ENCODE peak calls at places on chromosomes 11 and 22, in four cellular contexts. O, Z, H and G are unnamed samples.

GRCh38 chr11:96200243-96200642 is 142.8 kb downstream of the MAML2 start:
- DNase-seq in O (no peak), Z (no peak), H (no peak), G (no peak)

GRCh38 chr11:119684361-119685072 is 44.5 kb downstream of the NECTIN1 start:
- DNase-seq in O (no peak), Z (peak; percentile 69), H (peak; percentile 46), G (peak; percentile 16)

GRCh38 chr11:70153133-70153727 is 49.9 kb upstream of the FADD start:
- DNase-seq in O (no peak), Z (no peak), H (no peak), G (no peak)

GRCh38 chr11:106621479-106621878 is 396.8 kb downstream of the GUCY1A2 start:
- DNase-seq in O (no peak), Z (no peak), H (no peak), G (no peak)

GRCh38 chr11:113876798-113877672 is 1.7 kb upstream of the USP28 start:
- DNase-seq in O (no peak), Z (no peak), H (no peak), G (peak; percentile 19)

GRCh38 chr11:22130462-22131053 is 62.3 kb upstream of the ANO5 start:
- DNase-seq in O (no peak), Z (peak; percentile 23), H (no peak), G (no peak)

GRCh38 chr22:24059121-24059520 is 48.0 kb downstream of the CABIN1 start:
- DNase-seq in O (no peak), Z (no peak), H (no peak), G (no peak)

GRCh38 chr22:32820131-32820882 is 18.8 kb downstream of the TIMP3 start:
- DNase-seq in O (no peak), Z (no peak), H (no peak), G (no peak)

GRCh38 chr11:31445621-31446020 is 63.8 kb downstream of the IMMP1L start:
- DNase-seq in O (no peak), Z (no peak), H (no peak), G (no peak)

GRCh38 chr11:19978668-19979518 is 181.4 kb downstream of the DBX1 start:
- DNase-seq in O (peak; percentile 65), Z (no peak), H (peak; percentile 88), G (no peak)

GRCh38 chr11:35126000-35126878 is 12.7 kb upstream of the CD44 start:
- DNase-seq in O (no peak), Z (no peak), H (no peak), G (no peak)

DNA sequence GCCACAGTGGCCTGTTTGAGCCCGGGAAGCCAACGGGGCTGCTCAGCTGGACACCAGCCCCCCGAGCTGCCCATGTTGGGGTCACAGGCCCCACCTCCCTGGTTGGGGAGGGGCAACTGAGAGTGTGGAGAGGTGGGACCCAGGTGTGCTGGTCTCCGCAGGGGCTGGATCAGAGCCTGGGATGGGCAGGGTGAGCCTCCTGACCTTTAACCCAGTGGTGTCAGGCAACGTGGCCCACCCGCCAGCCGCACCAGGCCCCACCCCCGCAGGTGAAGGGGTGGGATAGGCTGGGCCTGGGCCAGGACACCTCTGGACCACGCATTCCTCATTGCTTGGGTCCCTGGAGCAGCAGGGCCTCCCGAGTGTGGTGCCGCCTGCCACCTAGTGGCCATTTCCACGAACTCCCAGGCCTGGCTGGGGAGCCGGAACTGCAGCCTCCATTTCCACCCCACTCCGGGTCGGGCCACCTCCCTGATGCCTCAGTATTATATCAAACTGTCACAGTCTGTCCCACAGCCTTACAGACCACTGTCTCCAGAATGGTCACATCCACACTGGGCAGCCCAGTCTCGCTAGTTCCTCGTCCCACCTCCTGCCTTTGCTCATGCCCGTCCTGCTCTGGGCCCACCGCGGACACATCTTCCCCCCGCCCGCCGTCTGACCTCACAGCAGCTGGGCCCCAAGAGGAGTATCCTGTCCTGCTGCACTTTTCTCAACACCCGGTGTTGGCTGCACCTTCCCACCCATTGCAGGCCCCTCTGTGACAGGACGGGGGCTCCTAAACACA is 13.3 kb upstream of the PPP6R3 start:
- DNase-seq in O (peak; percentile 35), Z (peak; percentile 92), H (peak; percentile 59), G (peak; percentile 82)
- TF ChIP-seq ELF1 in O (no peak), Z (no peak), H (no peak), G (no peak)

GRCh38 chr22:49450521-49450920 is 377.2 kb downstream of the BRD1 start:
- DNase-seq in O (no peak), Z (no peak), H (no peak), G (peak; percentile 13)

GRCh38 chr22:49448546-49448945 is 379.1 kb downstream of the BRD1 start:
- DNase-seq in O (no peak), Z (no peak), H (no peak), G (no peak)

GRCh38 chr22:49449377-49449776 is 378.3 kb downstream of the BRD1 start:
- DNase-seq in O (no peak), Z (no peak), H (no peak), G (no peak)

GRCh38 chr22:49451070-49451840 is 376.4 kb downstream of the BRD1 start:
- DNase-seq in O (no peak), Z (no peak), H (no peak), G (no peak)

DNA sequence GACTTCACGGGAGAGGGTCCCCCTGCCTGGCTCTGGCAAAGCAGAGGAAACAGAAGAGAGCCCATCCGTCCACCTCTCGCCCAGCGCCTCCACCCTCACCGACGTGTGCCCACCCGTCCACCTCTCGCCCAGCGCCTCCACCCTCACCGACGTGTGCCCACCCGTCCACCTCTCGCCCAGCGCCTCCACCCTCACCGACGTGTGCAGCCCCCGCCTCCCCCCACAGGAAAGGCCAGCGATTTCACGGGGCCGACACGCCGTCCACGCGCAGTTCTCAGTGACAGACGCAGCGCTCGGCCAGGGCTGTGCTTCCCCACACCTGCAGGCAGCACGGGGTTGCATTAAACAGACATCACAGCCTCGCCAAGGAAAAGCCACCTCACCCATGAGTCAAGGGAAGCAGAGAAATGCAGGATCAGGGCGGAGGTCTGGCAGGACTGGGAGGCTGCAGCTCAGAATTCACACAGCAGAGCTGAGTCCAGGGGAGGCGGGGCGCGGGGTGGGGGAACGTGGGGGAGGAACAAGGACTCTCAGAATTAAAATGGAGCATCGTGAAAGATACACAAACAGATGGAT is 377.8 kb downstream of the BRD1 start:
- DNase-seq in O (no peak), Z (no peak), H (no peak), G (no peak)
- TF ChIP-seq ELF1 in O (no peak), Z (no peak), H (no peak), G (no peak)

GRCh38 chr22:30880181-30880601 is 88.4 kb downstream of the MORC2 start:
- DNase-seq in O (no peak), Z (no peak), H (no peak), G (no peak)
- TF ChIP-seq ELF1 in O (no peak), Z (no peak), H (no peak), G (no peak)

GRCh38 chr11:66264893-66265292 is 3.5 kb upstream of the RAB1B start:
- DNase-seq in O (no peak), Z (peak; percentile 59), H (no peak), G (peak; percentile 51)
- TF ChIP-seq ELF1 in O (no peak), Z (no peak), H (no peak), G (no peak)

GRCh38 chr11:125569913-125570621 is 790 bp downstream of the EI24 start:
- DNase-seq in O (no peak), Z (peak; percentile 10), H (no peak), G (no peak)
- TF ChIP-seq ELF1 in O (no peak), Z (no peak), H (peak; percentile 27), G (no peak)

GRCh38 chr11:78050964-78051831 is 12.5 kb upstream of the THRSP start:
- DNase-seq in O (no peak), Z (no peak), H (peak; percentile 65), G (peak; percentile 92)

GRCh38 chr11:78046486-78046854 is 17.2 kb upstream of the THRSP start:
- DNase-seq in O (no peak), Z (no peak), H (no peak), G (no peak)

GRCh38 chr11:78045851-78046485 is 17.7 kb upstream of the THRSP start:
- DNase-seq in O (peak; percentile 27), Z (peak; percentile 94), H (peak; percentile 60), G (peak; percentile 94)

GRCh38 chr11:78049348-78049747 is 14.3 kb upstream of the THRSP start:
- DNase-seq in O (no peak), Z (no peak), H (no peak), G (no peak)

GRCh38 chr11:78048561-78048960 is 15.1 kb upstream of the THRSP start:
- DNase-seq in O (no peak), Z (no peak), H (no peak), G (no peak)
- TF ChIP-seq ELF1 in O (no peak), Z (no peak), H (no peak), G (no peak)

DNA sequence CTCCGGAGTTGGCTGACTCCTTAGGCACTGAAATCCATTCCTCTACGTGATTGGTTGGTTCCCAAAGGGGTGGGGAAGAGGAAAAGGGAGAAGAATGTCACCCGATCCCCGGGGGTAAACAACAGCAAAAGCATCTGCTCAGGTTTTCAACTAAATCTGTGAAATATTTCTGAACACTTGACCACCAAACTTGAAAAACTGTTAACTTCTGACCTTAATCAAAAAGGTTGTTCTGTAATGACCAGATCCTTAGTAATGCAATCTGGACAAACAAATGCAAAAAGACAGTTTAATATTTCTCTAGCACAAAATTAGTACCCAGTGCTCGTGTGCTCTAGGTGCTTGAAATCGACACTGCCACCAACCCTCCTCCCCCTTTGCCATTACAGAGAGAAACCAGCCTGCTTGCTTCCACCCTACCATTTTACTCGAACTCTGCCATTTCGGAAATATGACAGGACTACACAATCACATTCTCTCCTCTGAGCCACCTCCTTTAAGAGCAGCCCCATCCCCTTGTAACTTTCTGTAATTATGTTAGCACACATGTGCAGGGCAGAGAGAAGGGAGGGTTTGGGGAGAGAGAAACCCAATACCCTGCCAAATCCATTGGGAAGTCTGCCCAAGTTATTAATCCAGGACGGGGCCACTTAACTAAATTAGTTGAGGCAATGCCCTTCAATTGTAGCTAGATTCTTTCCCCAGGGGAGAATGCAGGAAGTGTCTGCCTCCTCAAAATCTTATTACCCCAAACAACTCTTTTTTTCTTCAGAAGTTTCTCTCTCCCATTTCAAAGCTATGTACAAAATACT is 113.8 kb downstream of the RBFOX2 start:
- DNase-seq in O (peak; percentile 80), Z (peak; percentile 62), H (peak; percentile 91), G (peak; percentile 54)
- TF ChIP-seq ELF1 in O (no peak), Z (no peak), H (peak; percentile 49), G (no peak)